ENCODE peak calls at places on chromosomes 3 and 15, in seven cellular contexts. Z, U, C, A, B, R and I are unnamed samples.

GRCh38 chr3:136194409-136195257 is 1.5 kb downstream of the MSL2 start:
- DNase-seq in A (no peak), B (no peak), U (no peak), C (peak; percentile 24), Z (peak; percentile 51), R (peak; percentile 45), I (no peak)

GRCh38 chr3:167864559-167864887 is 129.0 kb downstream of the SERPINI1 start:
- DNase-seq in C (no peak), A (no peak), Z (no peak), R (no peak), B (no peak), U (no peak), I (peak; percentile 48)

GRCh38 chr3:57079221-57079831 is 18.9 kb downstream of the SPATA12 start:
- DNase-seq in A (no peak), R (no peak), B (no peak), C (peak; percentile 81), U (peak; percentile 46), Z (peak; percentile 44), I (no peak)

GRCh38 chr15:85671156-85671555 is 123.6 kb downstream of the KLHL25 start:
- DNase-seq in R (no peak), C (no peak), U (no peak), Z (no peak), A (no peak), B (no peak), I (no peak)

GRCh38 chr3:67067251-67067650 is 69.1 kb downstream of the KBTBD8 start:
- DNase-seq in U (no peak), A (no peak), C (no peak), R (no peak), Z (no peak), B (no peak), I (no peak)

GRCh38 chr3:123272547-123272946 is 70.8 kb downstream of the SEC22A start:
- DNase-seq in B (no peak), R (no peak), U (peak; percentile 69), Z (peak; percentile 50), A (no peak), C (no peak), I (no peak)

GRCh38 chr3:29202368-29202767 is 78.5 kb upstream of the RBMS3 start:
- DNase-seq in U (no peak), R (no peak), Z (peak; percentile 19), C (no peak), A (no peak), B (no peak), I (no peak)

GRCh38 chr3:11878837-11879236 is 32.2 kb upstream of the TAMM41 start:
- DNase-seq in C (no peak), R (no peak), B (no peak), Z (no peak), A (no peak), U (peak; percentile 3), I (no peak)

GRCh38 chr3:174425422-174425821 is 433.7 kb upstream of the NAALADL2 start:
- DNase-seq in U (no peak), R (no peak), Z (no peak), B (no peak), A (no peak), C (no peak), I (no peak)

GRCh38 chr3:143119009-143119914 is at the start of gene CHST2:
- DNase-seq in U (peak; percentile 64), A (peak; percentile 51), R (peak; percentile 87), C (peak; percentile 18), B (peak; percentile 80), Z (peak; percentile 76), I (peak; percentile 48)

GRCh38 chr3:194439915-194440550 is 41.0 kb upstream of the GP5 start:
- DNase-seq in B (no peak), A (no peak), U (no peak), C (peak; percentile 27), R (peak; percentile 77), Z (no peak), I (no peak)

GRCh38 chr15:35963316-35963715 is 417.4 kb upstream of the DPH6 start:
- DNase-seq in Z (peak; percentile 4), B (no peak), A (no peak), R (no peak), C (no peak), U (no peak), I (no peak)

GRCh38 chr15:88940110-88940675 is 27.0 kb upstream of the MFGE8 start:
- DNase-seq in C (no peak), Z (no peak), R (no peak), A (no peak), U (no peak), B (no peak), I (no peak)

GRCh38 chr15:53830707-53831386 is 71.4 kb upstream of the WDR72 start:
- DNase-seq in Z (no peak), B (no peak), R (no peak), U (peak; percentile 22), A (no peak), C (peak; percentile 81), I (no peak)

GRCh38 chr15:61041886-61042285 is 187.2 kb downstream of the RORA start:
- DNase-seq in A (no peak), U (no peak), B (no peak), C (no peak), R (no peak), Z (no peak), I (no peak)

GRCh38 chr3:72411102-72411501 is 437.1 kb downstream of the SHQ1 start:
- DNase-seq in Z (peak; percentile 1), B (no peak), U (no peak), R (no peak), C (no peak), A (no peak), I (no peak)

GRCh38 chr3:17398959-17399551 is 343.4 kb downstream of the TBC1D5 start:
- DNase-seq in C (no peak), B (no peak), R (no peak), Z (no peak), U (no peak), A (no peak), I (no peak)

GRCh38 chr3:63927623-63928280 is 15.6 kb upstream of the SCAANT1 start:
- DNase-seq in C (no peak), A (no peak), U (no peak), R (no peak), Z (no peak), B (peak; percentile 37), I (no peak)

GRCh38 chr3:45126730-45127129 is 19.4 kb downstream of the CDCP1 start:
- DNase-seq in Z (peak; percentile 44), B (no peak), A (no peak), C (no peak), U (no peak), R (no peak), I (no peak)

GRCh38 chr15:40357246-40357645 is 773 bp upstream of the DISP2 start:
- DNase-seq in U (no peak), C (no peak), B (no peak), R (no peak), A (no peak), Z (no peak), I (no peak)

GRCh38 chr3:129116482-129116946 is 5.1 kb downstream of the RAB43 start:
- DNase-seq in R (no peak), A (no peak), Z (no peak), B (no peak), U (no peak), C (no peak), I (no peak)

GRCh38 chr15:90124487-90124886 is 22.2 kb upstream of the IDH2 start:
- DNase-seq in C (no peak), U (no peak), R (no peak), Z (no peak), A (no peak), B (no peak), I (no peak)

GRCh38 chr15:63110428-63111026 is 11.1 kb upstream of the LACTB start:
- DNase-seq in R (no peak), B (no peak), U (no peak), C (no peak), A (peak; percentile 2), Z (peak; percentile 73), I (no peak)

GRCh38 chr3:27666277-27666676 is 55.8 kb downstream of the EOMES start:
- DNase-seq in C (no peak), A (no peak), Z (no peak), U (no peak), R (no peak), B (no peak), I (no peak)

GRCh38 chr3:31880020-31880419 is 101.0 kb downstream of the OSBPL10 start:
- DNase-seq in Z (peak; percentile 30), C (peak; percentile 9), B (peak; percentile 9), A (peak; percentile 29), R (no peak), U (peak; percentile 36), I (no peak)

GRCh38 chr15:77714023-77714422 is 81.3 kb upstream of the LINGO1 start:
- DNase-seq in B (no peak), Z (no peak), C (no peak), A (no peak), R (no peak), U (no peak), I (no peak)

GRCh38 chr3:196996454-196997265 is 28.0 kb upstream of the PIGZ start:
- DNase-seq in Z (no peak), R (no peak), U (no peak), C (no peak), B (no peak), A (no peak), I (no peak)

GRCh38 chr3:160755776-160756304 is at the start of gene PPM1L:
- DNase-seq in Z (peak; percentile 69), U (no peak), B (peak; percentile 72), R (peak; percentile 82), C (peak; percentile 51), A (no peak), I (no peak)

GRCh38 chr15:91199511-91199910 is 99.5 kb downstream of the SV2B start:
- DNase-seq in U (no peak), A (no peak), R (no peak), Z (no peak), C (no peak), B (no peak), I (no peak)